ENCODE peak calls at places on chromosome 15, in six cellular contexts. One of them, this sample, is unnamed.
A peak's percentile ranks its signal among the peaks of the same experiment; 100 is the strongest.

GRCh38 chr15:50943623-50944022 is 35.1 kb downstream of the AP4E1 start:
- DNase-seq in endothelial cell: no peak
- DNase-seq in COR-L47: no peak
- DNase-seq in H7: no peak
- DNase-seq in Caki2: no peak
- DNase-seq in activated CD4-positive, alpha-beta T cell treated with anti-CD3 and anti-CD28 coated beads, Interleukin-2, amount 10 ng/mL, durations not matched to agents 7 days and 5 days: no peak
- DNase-seq in this sample: no peak

GRCh38 chr15:64452988-64453688 is 7.2 kb upstream of the ZNF609 start:
- DNase-seq in endothelial cell: no peak
- DNase-seq in COR-L47: peak; percentile 68
- DNase-seq in H7: no peak
- DNase-seq in Caki2: no peak
- DNase-seq in activated CD4-positive, alpha-beta T cell treated with anti-CD3 and anti-CD28 coated beads, Interleukin-2, amount 10 ng/mL, durations not matched to agents 7 days and 5 days: no peak
- DNase-seq in this sample: no peak

GRCh38 chr15:69181419-69181818 is 21.0 kb downstream of the GLCE start:
- DNase-seq in endothelial cell: no peak
- DNase-seq in COR-L47: no peak
- DNase-seq in H7: no peak
- DNase-seq in Caki2: no peak
- DNase-seq in activated CD4-positive, alpha-beta T cell treated with anti-CD3 and anti-CD28 coated beads, Interleukin-2, amount 10 ng/mL, durations not matched to agents 7 days and 5 days: no peak
- DNase-seq in this sample: no peak

GRCh38 chr15:74378853-74379252 is 11.4 kb upstream of the CYP11A1 start:
- DNase-seq in endothelial cell: no peak
- DNase-seq in COR-L47: no peak
- DNase-seq in H7: peak; percentile 74
- DNase-seq in Caki2: no peak
- DNase-seq in activated CD4-positive, alpha-beta T cell treated with anti-CD3 and anti-CD28 coated beads, Interleukin-2, amount 10 ng/mL, durations not matched to agents 7 days and 5 days: peak; percentile 31
- DNase-seq in this sample: no peak

GRCh38 chr15:63501256-63502089 is 2.9 kb upstream of the USP3 start:
- DNase-seq in endothelial cell: peak; percentile 33
- DNase-seq in COR-L47: no peak
- DNase-seq in H7: peak; percentile 74
- DNase-seq in Caki2: peak; percentile 73
- DNase-seq in activated CD4-positive, alpha-beta T cell treated with anti-CD3 and anti-CD28 coated beads, Interleukin-2, amount 10 ng/mL, durations not matched to agents 7 days and 5 days: peak; percentile 40
- DNase-seq in this sample: no peak

GRCh38 chr15:66875588-66876422 is 173.8 kb downstream of the SMAD6 start:
- DNase-seq in endothelial cell: no peak
- DNase-seq in COR-L47: no peak
- DNase-seq in H7: no peak
- DNase-seq in Caki2: no peak
- DNase-seq in activated CD4-positive, alpha-beta T cell treated with anti-CD3 and anti-CD28 coated beads, Interleukin-2, amount 10 ng/mL, durations not matched to agents 7 days and 5 days: no peak
- DNase-seq in this sample: no peak

GRCh38 chr15:69648775-69649735 is 196.4 kb downstream of the RPLP1 start:
- DNase-seq in endothelial cell: no peak
- DNase-seq in COR-L47: no peak
- DNase-seq in H7: peak; percentile 78
- DNase-seq in Caki2: no peak
- DNase-seq in activated CD4-positive, alpha-beta T cell treated with anti-CD3 and anti-CD28 coated beads, Interleukin-2, amount 10 ng/mL, durations not matched to agents 7 days and 5 days: no peak
- DNase-seq in this sample: no peak

GRCh38 chr15:89187911-89188514 is 33.4 kb downstream of the RLBP1 start:
- DNase-seq in endothelial cell: no peak
- DNase-seq in COR-L47: no peak
- DNase-seq in H7: no peak
- DNase-seq in Caki2: no peak
- DNase-seq in activated CD4-positive, alpha-beta T cell treated with anti-CD3 and anti-CD28 coated beads, Interleukin-2, amount 10 ng/mL, durations not matched to agents 7 days and 5 days: no peak
- DNase-seq in this sample: no peak

GRCh38 chr15:74543043-74543422 is 2.0 kb downstream of the ARID3B start:
- DNase-seq in endothelial cell: no peak
- DNase-seq in COR-L47: no peak
- DNase-seq in H7: no peak
- DNase-seq in Caki2: no peak
- DNase-seq in activated CD4-positive, alpha-beta T cell treated with anti-CD3 and anti-CD28 coated beads, Interleukin-2, amount 10 ng/mL, durations not matched to agents 7 days and 5 days: no peak
- DNase-seq in this sample: no peak

This sample was measured in NCI-H2227 treated with DMSO at 0.1 percent for 48 hours.